ENCODE peak calls at places on chromosomes 2 and 18, in four cellular contexts. L is amniotic stem cell, V is ACHN, J is activated gamma-delta T cell. O is an unnamed sample.

GRCh38 chr2:221521261-221521845 is 50.8 kb downstream of the EPHA4 start:
- DNase-seq in L (no peak), J (no peak), V (no peak), O (no peak)

GRCh38 chr2:17976871-17977746 is 98.6 kb downstream of the KCNS3 start:
- DNase-seq in V (peak; percentile 98), J (no peak), L (peak; percentile 90), O (no peak)

GRCh38 chr2:30400151-30400954 is 46.7 kb upstream of the LCLAT1 start:
- DNase-seq in J (no peak), L (no peak), V (no peak), O (no peak)

GRCh38 chr2:221616561-221616960 is 44.5 kb upstream of the EPHA4 start:
- DNase-seq in L (no peak), V (no peak), J (no peak), O (no peak)

GRCh38 chr2:219965287-219965870 is 337.9 kb downstream of the SLC4A3 start:
- DNase-seq in J (no peak), L (no peak), V (no peak), O (no peak)

GRCh38 chr2:210228586-210228985 is 3.3 kb upstream of the ACADL start:
- DNase-seq in L (no peak), V (no peak), J (no peak), O (no peak)

GRCh38 chr2:144020047-144020446 is 499.9 kb downstream of the ZEB2 start:
- DNase-seq in J (no peak), V (no peak), L (no peak), O (no peak)

GRCh38 chr2:192196451-192197194 is 1.9 kb upstream of the TMEFF2 start:
- DNase-seq in L (no peak), V (no peak), J (no peak), O (peak; percentile 40)

GRCh38 chr2:240353086-240353798 is 82.2 kb upstream of the GPC1 start:
- DNase-seq in J (no peak), V (no peak), L (no peak), O (no peak)

GRCh38 chr18:40670991-40671390 is 1284.0 kb upstream of the PIK3C3 start:
- DNase-seq in J (no peak), L (no peak), V (no peak), O (no peak)

GRCh38 chr2:109143214-109144187 is 14.5 kb downstream of the SH3RF3 start:
- DNase-seq in V (no peak), J (no peak), L (no peak), O (no peak)

GRCh38 chr2:25313711-25314513 is 27.8 kb downstream of the DNMT3A start:
- DNase-seq in V (no peak), J (no peak), L (no peak), O (no peak)

GRCh38 chr2:230905448-230906430 is 19.3 kb downstream of the GPR55 start:
- DNase-seq in J (no peak), L (no peak), V (no peak), O (no peak)

GRCh38 chr2:75140288-75140687 is 59.0 kb downstream of the TACR1 start:
- DNase-seq in L (no peak), V (no peak), J (no peak), O (no peak)

GRCh38 chr18:34880403-34880802 is 160.8 kb upstream of the MAPRE2 start:
- DNase-seq in L (no peak), J (no peak), V (no peak), O (no peak)

GRCh38 chr2:26567534-26567933 is 73.6 kb downstream of the CIB4 start:
- DNase-seq in J (no peak), L (no peak), V (no peak), O (no peak)

GRCh38 chr2:54855434-54855833 is 132.0 kb downstream of the EML6 start:
- DNase-seq in L (no peak), J (no peak), V (no peak), O (no peak)

GRCh38 chr2:231099918-231100317 is 24.9 kb downstream of the HTR2B start:
- DNase-seq in V (peak; percentile 19), L (no peak), J (no peak), O (no peak)

GRCh38 chr2:162828545-162828944 is 10.0 kb downstream of the KCNH7 start:
- DNase-seq in V (no peak), L (no peak), J (no peak), O (no peak)

GRCh38 chr2:8364668-8365067 is 317.2 kb upstream of the ID2 start:
- DNase-seq in J (no peak), L (no peak), V (no peak), O (no peak)

GRCh38 chr18:35528749-35529274 is 31.1 kb upstream of the INO80C start:
- DNase-seq in V (no peak), J (no peak), L (no peak), O (no peak)

GRCh38 chr2:225334524-225334923 is 65.0 kb upstream of the NYAP2 start:
- DNase-seq in L (no peak), V (no peak), J (no peak), O (no peak)

GRCh38 chr2:218852911-218853667 is 6.5 kb upstream of the WNT6 start:
- DNase-seq in V (peak; percentile 60), J (no peak), L (no peak), O (peak; percentile 80)

GRCh38 chr2:215678094-215678493 is 242.2 kb upstream of the FN1 start:
- DNase-seq in V (no peak), J (no peak), L (no peak), O (no peak)

GRCh38 chr2:26039603-26040367 is 5.9 kb downstream of the RAB10 start:
- DNase-seq in J (no peak), V (no peak), L (no peak), O (no peak)

GRCh38 chr2:64649013-64649484 is 4.7 kb downstream of the SERTAD2 start:
- DNase-seq in L (no peak), J (no peak), V (no peak), O (no peak)

GRCh38 chr18:63440219-63440618 is 17.9 kb upstream of the VPS4B start:
- DNase-seq in V (peak; percentile 18), J (no peak), L (no peak), O (no peak)

GRCh38 chr18:55651236-55651635 is 63.2 kb upstream of the TCF4 start:
- DNase-seq in J (no peak), L (no peak), V (no peak), O (no peak)

GRCh38 chr2:15889800-15890498 is 50.4 kb upstream of the MYCN start:
- DNase-seq in V (no peak), J (no peak), L (no peak), O (no peak)

GRCh38 chr2:125371867-125372266 is 1284.1 kb upstream of the GYPC start:
- DNase-seq in J (no peak), L (no peak), V (peak; percentile 3), O (no peak)

GRCh38 chr2:64455545-64455944 is 1.6 kb downstream of the LGALSL start:
- DNase-seq in J (no peak), V (peak; percentile 9), L (no peak), O (peak; percentile 6)

GRCh38 chr2:98012561-98012979 is 16.8 kb upstream of the TMEM131 start:
- DNase-seq in L (no peak), V (no peak), J (no peak), O (peak; percentile 17)

O was measured in Ammon's horn.